ENCODE peak calls at places on chromosomes 6 and 20, in six cellular contexts. N is neuronal stem cell, H is IMR-90, F is mesenchymal stem cell, E is H1, V is mesendoderm. Z is an unnamed sample.

GRCh38 chr6:27294409-27294808 is 17.7 kb downstream of the POM121L2 start:
- DNase-seq in N (no peak), H (no peak), F (peak), E (no peak), V (no peak), Z (no peak)

GRCh38 chr6:144585217-144585814 is 300.2 kb downstream of the UTRN start:
- DNase-seq in N (peak), H (peak), F (peak), E (no peak), V (peak), Z (peak)

GRCh38 chr6:11681357-11681756 is 97.2 kb downstream of the ADTRP start:
- DNase-seq in N (no peak), H (no peak), F (no peak), E (no peak), V (no peak), Z (no peak)

GRCh38 chr20:46652699-46653098 is 1.4 kb upstream of the SLC13A3 start:
- DNase-seq in N (no peak), H (peak), F (no peak), E (no peak), V (no peak), Z (no peak)

GRCh38 chr20:63186528-63187316 is 29.2 kb downstream of the YTHDF1 start:
- DNase-seq in N (no peak), H (no peak), F (peak), E (no peak), V (peak), Z (peak)

GRCh38 chr6:40586800-40587201 is 363 bp downstream of the LRFN2 start:
- DNase-seq in N (no peak), H (no peak), F (no peak), E (no peak), V (no peak), Z (no peak)

GRCh38 chr6:33430991-33431879 is 11.4 kb downstream of the SYNGAP1 start:
- DNase-seq in N (peak), H (peak), F (peak), E (no peak), V (peak), Z (no peak)

GRCh38 chr20:4961746-4962145 is 39.6 kb downstream of the SLC23A2 start:
- DNase-seq in N (no peak), H (peak), F (peak), E (no peak), V (peak), Z (peak)

GRCh38 chr20:57977141-57977540 is 251.3 kb downstream of the ANKRD60 start:
- DNase-seq in N (no peak), H (no peak), F (no peak), E (no peak), V (no peak), Z (no peak)

GRCh38 chr6:150490586-150490985 is 109.1 kb upstream of the PLEKHG1 start:
- DNase-seq in N (no peak), H (no peak), F (no peak), E (no peak), V (peak), Z (peak)

GRCh38 chr20:41032243-41032642 is 3.6 kb downstream of the TOP1 start:
- DNase-seq in N (no peak), H (peak), F (peak), E (no peak), V (no peak), Z (no peak)

GRCh38 chr6:37407948-37408347 is 25.1 kb upstream of the CMTR1 start:
- DNase-seq in N (no peak), H (no peak), F (no peak), E (no peak), V (no peak), Z (no peak)

GRCh38 chr6:24581084-24581669 is 64.8 kb downstream of the KIAA0319 start:
- DNase-seq in N (peak), H (peak), F (peak), E (peak), V (peak), Z (peak)

GRCh38 chr20:43955244-43956191 is 40.9 kb downstream of the TOX2 start:
- DNase-seq in N (no peak), H (peak), F (peak), E (no peak), V (peak), Z (no peak)

GRCh38 chr6:138088307-138088744 is 18.9 kb downstream of the PERP start:
- DNase-seq in N (no peak), H (peak), F (peak), E (no peak), V (peak), Z (peak)

GRCh38 chr6:53240763-53241162 is 92.1 kb upstream of the GCM1 start:
- DNase-seq in N (no peak), H (no peak), F (no peak), E (no peak), V (no peak), Z (no peak)

GRCh38 chr6:21450628-21451027 is 142.9 kb upstream of the SOX4 start:
- DNase-seq in N (no peak), H (no peak), F (no peak), E (no peak), V (no peak), Z (no peak)

GRCh38 chr6:110822248-110822647 is 7.0 kb upstream of the CDK19 start:
- DNase-seq in N (no peak), H (peak), F (no peak), E (no peak), V (no peak), Z (no peak)

GRCh38 chr20:36573103-36573797 is at the start of gene TGIF2:
- DNase-seq in N (peak), H (peak), F (peak), E (peak), V (peak), Z (peak)
- H2BK5ac ChIP-seq in N (peak), H (peak), F (no peak), E (peak), V (peak), Z (peak)

GRCh38 chr6:5998741-5999687 is 7.7 kb downstream of the NRN1 start:
- DNase-seq in N (no peak), H (no peak), F (no peak), E (no peak), V (peak), Z (no peak)
- H3K4me3 ChIP-seq in N (no peak), H (no peak), F (peak), E (no peak), V (no peak), Z (no peak)

DNA sequence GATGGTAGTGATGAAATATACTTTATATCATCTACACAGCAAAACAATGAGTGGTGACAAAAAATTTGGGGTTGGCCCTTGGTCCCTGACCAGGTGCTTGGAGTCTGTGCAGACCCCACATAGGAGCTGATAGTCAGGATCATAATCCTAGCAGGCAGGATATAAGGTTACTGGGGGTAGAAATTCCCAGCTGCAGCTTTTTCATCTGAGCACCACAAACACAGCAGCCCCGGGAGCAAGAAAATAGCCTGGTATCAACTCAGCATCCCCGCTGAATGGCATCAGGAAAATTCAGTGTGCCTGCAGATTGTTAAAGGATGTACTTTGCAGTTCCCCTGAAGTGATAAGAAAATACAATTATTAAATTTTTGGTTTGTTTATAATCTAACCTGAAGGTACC is 27.8 kb upstream of the RPL7L1 start:
- DNase-seq in N (no peak), H (no peak), F (no peak), E (no peak), V (no peak), Z (no peak)
- H2BK5ac ChIP-seq in N (no peak), H (no peak), F (no peak), E (no peak), V (no peak), Z (no peak)

GRCh38 chr20:51021067-51022025 is 1.6 kb downstream of the KCNG1 start:
- DNase-seq in N (no peak), H (peak), F (no peak), E (no peak), V (peak), Z (no peak)

GRCh38 chr20:51017313-51017712 is 5.6 kb downstream of the KCNG1 start:
- DNase-seq in N (no peak), H (no peak), F (no peak), E (no peak), V (no peak), Z (no peak)

GRCh38 chr20:51022227-51022802 is 592 bp downstream of the KCNG1 start:
- DNase-seq in N (no peak), H (no peak), F (no peak), E (no peak), V (no peak), Z (no peak)

GRCh38 chr20:51020657-51021056 is 2.2 kb downstream of the KCNG1 start:
- DNase-seq in N (no peak), H (no peak), F (no peak), E (no peak), V (no peak), Z (no peak)

DNA sequence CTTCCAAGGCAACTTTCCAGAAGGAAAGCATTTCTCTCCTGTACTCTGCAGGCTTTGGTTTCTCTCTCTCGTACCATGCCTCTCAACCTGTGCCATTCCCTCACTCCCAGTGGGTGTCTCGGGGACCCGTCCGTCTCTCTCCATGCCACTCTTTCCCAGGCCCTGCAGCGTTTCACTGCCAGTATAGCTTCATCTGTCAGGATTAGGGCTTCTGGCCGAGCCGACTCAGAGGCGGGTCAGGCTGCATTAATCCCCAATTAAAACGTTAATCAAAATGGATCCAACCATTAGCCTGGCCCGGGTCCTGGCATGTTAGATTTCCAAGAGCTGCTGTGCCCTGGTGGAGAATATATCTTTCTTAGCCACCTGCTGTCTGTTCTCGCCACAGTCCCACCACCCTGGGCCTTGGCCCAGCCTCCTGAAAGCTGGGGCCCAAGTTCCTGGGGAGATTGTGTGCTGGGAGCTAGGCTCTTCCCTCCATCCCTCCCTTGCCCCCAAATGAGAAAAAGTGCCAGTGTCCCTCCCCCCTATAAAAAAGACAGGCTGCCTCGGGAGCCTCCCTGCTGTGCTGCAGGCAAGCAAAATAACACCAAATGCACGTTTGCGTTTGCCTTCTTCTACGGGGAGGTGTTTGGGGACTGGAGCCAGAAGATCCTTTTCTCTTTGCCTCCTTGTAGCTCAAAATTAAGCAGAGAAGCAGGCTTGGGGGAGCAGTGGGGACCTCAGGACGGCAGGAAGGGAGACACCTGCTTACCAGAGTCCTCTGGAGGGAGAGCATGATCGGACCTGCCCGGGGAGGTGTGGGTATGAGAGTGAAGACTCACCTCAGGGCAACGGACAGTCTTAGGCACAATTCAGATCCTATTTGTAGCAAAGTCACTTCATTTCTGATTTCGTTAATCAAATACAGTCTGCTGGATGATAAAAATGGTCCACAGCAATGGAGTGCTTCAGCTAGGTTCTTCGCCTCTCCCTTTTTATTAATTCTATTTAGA is 3.0 kb downstream of the KCNG1 start:
- DNase-seq in N (no peak), H (no peak), F (no peak), E (no peak), V (no peak), Z (no peak)
- H3K4me3 ChIP-seq in N (no peak), H (no peak), F (no peak), E (no peak), V (no peak), Z (no peak)

GRCh38 chr6:52077961-52078613 is 9.3 kb downstream of the PKHD1 start:
- DNase-seq in N (no peak), H (no peak), F (no peak), E (no peak), V (peak), Z (no peak)

GRCh38 chr6:52076791-52077179 is 10.6 kb downstream of the PKHD1 start:
- DNase-seq in N (no peak), H (no peak), F (no peak), E (peak), V (peak), Z (peak)

GRCh38 chr6:52081237-52081636 is 6.2 kb downstream of the PKHD1 start:
- DNase-seq in N (no peak), H (no peak), F (no peak), E (no peak), V (no peak), Z (no peak)

GRCh38 chr6:52074155-52074554 is 13.3 kb downstream of the PKHD1 start:
- DNase-seq in N (no peak), H (no peak), F (no peak), E (no peak), V (no peak), Z (no peak)

DNA sequence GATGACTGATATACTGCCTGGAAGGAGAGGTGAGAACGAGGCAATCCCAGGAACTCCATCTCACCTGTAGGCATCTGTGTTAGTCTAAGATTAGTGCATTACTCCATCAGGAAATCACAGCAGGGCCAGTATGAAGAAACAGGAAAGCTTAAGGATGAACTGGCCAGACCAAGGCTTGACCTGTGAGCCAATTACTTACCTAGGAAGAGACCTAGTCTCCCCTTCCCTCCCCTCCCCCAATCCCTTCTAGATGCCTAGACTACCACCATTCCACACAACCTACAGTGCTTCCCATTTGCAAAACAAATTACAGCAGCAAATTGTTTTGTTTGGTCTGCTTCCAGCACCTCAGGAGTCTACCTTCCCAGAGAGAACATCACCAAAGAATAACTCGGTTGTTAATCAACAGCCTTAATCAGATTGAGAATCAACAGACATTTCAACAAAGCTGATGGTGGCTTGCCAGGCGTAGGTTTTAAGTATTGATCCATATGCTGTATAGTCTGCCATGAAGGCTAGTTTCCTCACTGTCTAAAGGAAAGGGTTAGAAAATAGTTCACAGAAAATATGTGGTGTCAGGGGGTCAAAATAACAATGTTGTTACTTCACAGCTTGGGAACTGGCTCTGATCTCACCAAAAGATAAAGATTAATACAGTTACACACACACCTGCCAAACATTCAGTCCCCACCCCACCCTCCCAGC is 10.1 kb downstream of the PKHD1 start:
- DNase-seq in N (no peak), H (no peak), F (no peak), E (peak), V (peak), Z (no peak)
- H2BK5ac ChIP-seq in N (no peak), H (no peak), F (peak), E (peak), V (peak), Z (no peak)

GRCh38 chr6:18265787-18266523 is 1.6 kb upstream of the DEK start:
- DNase-seq in N (no peak), H (no peak), F (no peak), E (no peak), V (no peak), Z (no peak)
- H3K4me3 ChIP-seq in N (no peak), H (no peak), F (no peak), E (no peak), V (no peak), Z (no peak)

DNA sequence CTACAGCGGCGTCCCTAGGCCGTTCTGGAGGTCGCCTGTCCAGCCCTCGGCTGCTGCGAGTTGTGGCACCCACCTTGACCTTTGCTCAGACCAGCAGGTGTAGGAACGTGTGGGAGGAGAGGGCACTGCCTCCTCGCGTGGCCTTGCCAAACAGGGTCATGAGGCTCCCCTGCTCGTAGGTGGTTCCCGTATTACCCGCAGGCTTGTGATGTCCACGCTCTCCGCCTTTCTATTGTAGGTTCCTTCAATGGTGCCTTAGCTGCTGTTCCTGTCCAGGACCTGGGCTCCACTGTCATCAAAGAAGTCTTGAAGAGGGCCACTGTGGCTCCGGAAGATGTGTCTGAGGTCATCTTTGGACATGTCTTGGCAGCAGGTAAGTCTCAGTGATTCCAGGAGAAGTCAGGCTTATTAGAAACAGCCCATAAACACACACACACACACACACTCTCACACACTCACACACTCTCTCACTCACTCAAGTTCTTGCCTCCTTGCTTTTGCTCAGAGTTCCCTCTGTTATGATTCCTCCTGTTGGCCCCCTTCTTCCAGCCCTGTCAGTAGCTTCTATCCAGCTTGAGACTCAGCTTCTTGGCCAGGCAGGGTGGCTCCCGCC is 942 bp downstream of the ACAT2 start:
- DNase-seq in N (no peak), H (no peak), F (peak), E (no peak), V (peak), Z (peak)
- H2BK5ac ChIP-seq in N (no peak), H (no peak), F (no peak), E (peak), V (peak), Z (peak)

Z was measured in trophoblast cell.